ENCODE peak calls at places on chromosome 1, in four cellular contexts. Z is body of pancreas, P is hepatocyte, J is mesothelial cell of epicardium. Y is an unnamed sample.

GRCh38 chr1:166170726-166171125 is 3.9 kb upstream of the FAM78B start:
- DNase-seq in Z (no peak), P (no peak), J (no peak), Y (no peak)

GRCh38 chr1:101128211-101128727 is 102.7 kb upstream of the DPH5 start:
- DNase-seq in Z (no peak), P (no peak), J (no peak), Y (no peak)

GRCh38 chr1:5947071-5947821 is 45.0 kb downstream of the NPHP4 start:
- DNase-seq in Z (no peak), J (no peak), P (no peak), Y (no peak)

GRCh38 chr1:56920551-56920950 is 45.3 kb downstream of the C8B start:
- DNase-seq in Z (no peak), P (no peak), J (no peak), Y (no peak)

GRCh38 chr1:150696590-150696989 is 364 bp downstream of the GOLPH3L start:
- DNase-seq in P (peak), J (no peak), Z (no peak), Y (peak)

GRCh38 chr1:156926175-156926574 is 5.7 kb downstream of the LRRC71 start:
- DNase-seq in J (no peak), Z (peak), P (peak), Y (peak)

GRCh38 chr1:153609585-153609907 is 3.4 kb downstream of the S100A16 start:
- DNase-seq in P (no peak), J (no peak), Z (no peak), Y (peak)

GRCh38 chr1:41321277-41321676 is 40.0 kb upstream of the FOXO6 start:
- DNase-seq in Z (no peak), J (no peak), P (no peak), Y (no peak)

GRCh38 chr1:38392866-38393265 is 346.3 kb upstream of the POU3F1 start:
- DNase-seq in Z (no peak), J (no peak), P (no peak), Y (no peak)

GRCh38 chr1:162996261-162996660 is 72.9 kb upstream of the RGS4 start:
- DNase-seq in P (no peak), J (no peak), Z (no peak), Y (no peak)

GRCh38 chr1:182391028-182391361 is 595 bp downstream of the GLUL start:
- DNase-seq in P (no peak), J (no peak), Z (no peak), Y (no peak)

GRCh38 chr1:17763995-17764394 is 8.9 kb downstream of the ACTL8 start:
- DNase-seq in Z (no peak), P (no peak), J (no peak), Y (no peak)

GRCh38 chr1:17757426-17757825 is 2.3 kb downstream of the ACTL8 start:
- DNase-seq in J (no peak), Z (no peak), P (no peak), Y (no peak)

GRCh38 chr1:17755120-17755519 is at the start of gene ACTL8:
- DNase-seq in P (no peak), J (no peak), Z (no peak), Y (no peak)

GRCh38 chr1:17762313-17762712 is 7.2 kb downstream of the ACTL8 start:
- DNase-seq in Z (no peak), J (no peak), P (no peak), Y (no peak)

GRCh38 chr1:17759114-17759513 is 4.0 kb downstream of the ACTL8 start:
- DNase-seq in P (no peak), Z (no peak), J (no peak), Y (no peak)
- TF ChIP-seq CTCF in P (peak), Z (no peak), J (peak), Y (no peak)

GRCh38 chr1:59570524-59570923 is 244.2 kb upstream of the HOOK1 start:
- DNase-seq in P (no peak), J (no peak), Z (no peak), Y (no peak)

GRCh38 chr1:59564192-59564891 is 250.4 kb upstream of the HOOK1 start:
- DNase-seq in J (no peak), Z (no peak), P (no peak), Y (no peak)

GRCh38 chr1:59565611-59566410 is 248.9 kb upstream of the HOOK1 start:
- DNase-seq in P (peak), J (no peak), Z (no peak), Y (no peak)

GRCh38 chr1:59569198-59569597 is 245.6 kb upstream of the HOOK1 start:
- DNase-seq in Z (no peak), P (no peak), J (no peak), Y (no peak)

DNA sequence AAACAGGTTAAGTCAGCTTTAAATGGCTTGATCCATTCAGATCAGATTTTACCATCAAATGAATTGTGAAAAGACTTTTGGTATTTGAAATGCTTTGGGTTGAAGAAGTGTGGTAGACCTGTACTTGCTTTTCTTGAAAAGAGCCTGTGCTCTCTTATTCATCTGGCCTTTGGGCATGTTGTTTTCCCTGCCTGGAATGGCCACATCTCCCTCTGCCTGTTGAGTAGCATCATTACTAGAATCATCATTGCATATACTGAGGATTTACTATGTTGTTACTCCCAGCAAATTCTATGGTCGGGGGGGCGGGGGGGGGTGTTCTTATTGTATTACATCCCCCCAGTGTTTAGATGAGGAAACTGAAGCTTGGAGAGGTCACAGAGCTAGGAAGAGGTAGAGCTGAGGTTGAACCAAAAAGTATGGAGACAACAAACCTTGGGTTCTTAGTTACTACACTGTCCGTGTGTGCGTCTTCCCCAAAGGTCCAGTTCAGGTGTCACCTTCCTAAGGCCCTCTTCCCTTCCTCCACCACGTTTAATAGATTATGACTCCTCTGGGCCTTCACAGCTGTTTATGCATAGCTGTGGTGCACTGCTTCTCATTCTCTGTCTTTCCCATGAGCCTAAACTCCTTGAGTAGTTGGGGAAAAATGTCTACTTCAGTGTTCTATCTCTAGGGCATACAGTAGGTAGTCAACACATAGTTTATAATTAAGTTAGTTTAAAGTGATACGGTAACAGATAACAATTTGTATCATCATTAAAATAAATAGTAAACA is 246.4 kb upstream of the HOOK1 start:
- DNase-seq in J (no peak), P (no peak), Z (no peak), Y (peak)
- TF ChIP-seq CTCF in J (no peak), P (peak), Z (no peak), Y (no peak)

GRCh38 chr1:81808760-81809159 is 8.0 kb downstream of the ADGRL2 start:
- DNase-seq in J (no peak), Z (peak), P (peak), Y (no peak)
- TF ChIP-seq CTCF in J (no peak), Z (no peak), P (peak), Y (no peak)

DNA sequence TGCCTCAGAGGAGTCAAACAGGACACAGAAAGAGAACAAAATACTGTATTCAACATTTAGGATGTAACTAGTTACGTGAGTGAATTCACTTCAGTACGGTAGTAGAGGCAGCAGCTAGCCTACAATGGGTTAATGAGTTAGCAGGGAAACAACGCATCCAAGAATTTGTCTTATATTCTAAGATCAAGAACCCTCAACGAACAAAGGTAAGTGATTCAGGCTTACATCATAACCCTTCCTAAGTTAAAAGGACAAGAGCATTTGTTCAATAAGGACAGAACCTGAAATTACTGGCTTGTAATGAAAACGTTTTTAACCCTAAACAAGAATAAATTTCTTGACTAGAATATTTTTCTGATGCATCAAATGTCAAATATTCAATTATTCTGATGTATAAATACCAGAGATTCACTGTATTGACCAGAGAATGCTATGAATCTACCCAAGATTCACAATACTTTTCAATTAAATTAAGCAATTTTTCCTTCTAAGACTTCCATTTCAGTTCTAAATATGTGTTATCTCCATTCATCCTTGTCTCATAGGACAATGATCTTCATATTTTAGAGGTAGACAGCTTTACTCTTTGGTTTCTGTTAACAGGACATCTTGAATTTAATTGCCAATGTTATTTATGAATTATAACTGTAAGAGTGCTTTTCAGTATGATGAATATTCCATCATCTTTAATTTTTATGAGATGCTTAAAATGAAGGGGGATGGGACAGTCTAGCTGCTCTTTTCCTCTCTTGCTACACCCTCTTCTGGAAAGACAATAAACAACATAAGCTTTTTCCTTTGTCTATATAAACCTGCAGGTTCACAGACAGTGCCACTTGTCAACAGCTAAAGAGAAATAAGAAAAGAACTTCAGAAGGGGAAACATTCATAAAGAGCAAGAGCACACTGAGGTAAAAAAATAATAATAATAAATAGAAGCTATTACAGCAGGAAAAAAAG is 209.5 kb downstream of the SMYD3 start:
- DNase-seq in J (no peak), Z (no peak), P (no peak), Y (peak)
- TF ChIP-seq CTCF in J (no peak), Z (no peak), P (no peak), Y (peak)

GRCh38 chr1:1112237-1112985 is 3.5 kb downstream of the C1orf159 start:
- DNase-seq in Z (no peak), J (no peak), P (no peak), Y (no peak)
- TF ChIP-seq CTCF in Z (no peak), J (no peak), P (no peak), Y (no peak)

GRCh38 chr1:25117233-25117823 is 115.0 kb downstream of the SYF2 start:
- DNase-seq in P (peak), J (no peak), Z (no peak), Y (peak)
- TF ChIP-seq CTCF in P (peak), J (peak), Z (no peak), Y (no peak)

Y was measured in MCF 10A.